ENCODE peak calls at places on chromosomes 5 and 9, in nine cellular contexts. B is Right ventricle myocardium superior; Z is stomach; O is stimulated activated naive CD4-positive, alpha-beta T cell; M is nephron progenitor cell; S is IMR-90; Y is astrocyte of the spinal cord; W is progenitor cell of endocrine pancreas; L is activated naive CD4-positive, alpha-beta T cell treated with Interleukin-2 at 50 U/mL for 16 hours. H is an unnamed sample.

GRCh38 chr5:121967187-121967586 is 5.4 kb downstream of the SRFBP1 start:
- DNase-seq in L (no peak), Y (peak; percentile 69), O (no peak), B (no peak), S (peak; percentile 66), M (no peak), Z (no peak), W (no peak), H (no peak)

GRCh38 chr5:43573058-43573457 is 16.2 kb upstream of the PAIP1 start:
- DNase-seq in S (peak; percentile 43), Z (no peak), Y (peak; percentile 62), O (no peak), M (no peak), W (no peak), B (no peak), L (no peak), H (no peak)

GRCh38 chr5:73899055-73899454 is 273.1 kb downstream of the ARHGEF28 start:
- DNase-seq in S (no peak), Z (no peak), Y (no peak), M (no peak), B (no peak), O (no peak), L (no peak), W (no peak), H (no peak)

GRCh38 chr9:93197670-93198069 is 13.7 kb downstream of the WNK2 start:
- DNase-seq in W (no peak), O (no peak), Z (no peak), B (peak; percentile 35), L (no peak), M (no peak), Y (no peak), S (no peak), H (no peak)

GRCh38 chr9:135130266-135130976 is 43.0 kb downstream of the OLFM1 start:
- DNase-seq in B (no peak), O (no peak), W (no peak), M (no peak), Z (peak; percentile 59), S (no peak), Y (no peak), L (peak; percentile 21), H (no peak)

GRCh38 chr5:33379757-33380156 is 61.0 kb upstream of the TARS1 start:
- DNase-seq in Y (no peak), W (no peak), M (peak; percentile 6), L (no peak), Z (no peak), O (no peak), B (no peak), S (peak; percentile 47), H (no peak)

GRCh38 chr5:168455201-168455600 is 31.1 kb upstream of the RARS1 start:
- DNase-seq in L (no peak), O (no peak), Y (no peak), S (no peak), B (no peak), Z (no peak), M (no peak), W (no peak), H (no peak)

GRCh38 chr5:139593716-139594319 is 32.7 kb downstream of the UBE2D2 start:
- DNase-seq in S (peak; percentile 69), Y (peak; percentile 42), O (no peak), W (no peak), M (no peak), L (no peak), Z (no peak), B (no peak), H (no peak)

GRCh38 chr5:1008451-1009358 is at the start of gene NKD2:
- DNase-seq in M (peak; percentile 82), B (peak; percentile 57), Z (peak; percentile 31), Y (no peak), W (peak; percentile 72), S (no peak), O (peak; percentile 41), L (peak; percentile 42), H (peak; percentile 59)

GRCh38 chr9:22308177-22308576 is 138.4 kb upstream of the DMRTA1 start:
- DNase-seq in O (no peak), S (no peak), W (no peak), L (no peak), Y (no peak), B (no peak), Z (no peak), M (no peak), H (no peak)

GRCh38 chr5:8848362-8848761 is 697.5 kb downstream of the SEMA5A start:
- DNase-seq in M (no peak), O (no peak), Z (no peak), S (no peak), W (no peak), L (no peak), Y (no peak), B (no peak), H (no peak)

GRCh38 chr5:119301210-119301609 is 54.6 kb upstream of the TNFAIP8 start:
- DNase-seq in O (no peak), W (no peak), B (no peak), M (no peak), L (no peak), Z (no peak), S (no peak), Y (no peak), H (no peak)

GRCh38 chr5:167813381-167813780 is 478.1 kb upstream of the WWC1 start:
- DNase-seq in W (no peak), Z (no peak), S (no peak), O (no peak), M (no peak), L (no peak), Y (no peak), B (no peak), H (no peak)

GRCh38 chr5:155532621-155533314 is 519.2 kb downstream of the KIF4B start:
- DNase-seq in M (no peak), W (no peak), Y (peak; percentile 2), S (no peak), Z (no peak), O (no peak), B (no peak), L (no peak), H (no peak)

GRCh38 chr5:111478266-111478665 is 34.1 kb downstream of the STARD4 start:
- DNase-seq in Z (no peak), W (no peak), S (no peak), L (no peak), B (no peak), Y (peak; percentile 26), O (no peak), M (no peak), H (no peak)

GRCh38 chr5:9284781-9285307 is 261.0 kb downstream of the SEMA5A start:
- DNase-seq in L (no peak), S (peak; percentile 58), B (peak; percentile 43), Y (peak; percentile 43), M (no peak), W (no peak), O (no peak), Z (no peak), H (no peak)

GRCh38 chr5:12934722-12935121 is 1009.8 kb downstream of the DNAH5 start:
- DNase-seq in M (no peak), Z (no peak), L (no peak), Y (no peak), S (no peak), B (no peak), O (no peak), W (no peak), H (no peak)

GRCh38 chr9:6068983-6069382 is 53.6 kb upstream of the RANBP6 start:
- DNase-seq in B (no peak), L (no peak), Z (no peak), Y (no peak), O (no peak), W (no peak), S (no peak), M (no peak), H (no peak)

GRCh38 chr9:101495810-101496209 is 37.8 kb upstream of the RNF20 start:
- DNase-seq in Y (peak; percentile 46), S (peak; percentile 78), L (no peak), B (no peak), Z (no peak), O (no peak), W (no peak), M (no peak), H (no peak)

GRCh38 chr9:125950880-125951471 is 203.8 kb downstream of the PBX3 start:
- DNase-seq in M (no peak), Z (no peak), Y (no peak), S (no peak), O (no peak), L (no peak), W (no peak), B (no peak), H (no peak)

GRCh38 chr5:150173154-150173553 is 6.6 kb downstream of the CDX1 start:
- DNase-seq in O (no peak), B (no peak), S (no peak), L (no peak), Y (no peak), M (no peak), W (no peak), Z (no peak), H (no peak)

GRCh38 chr9:89641980-89642379 is 37.2 kb downstream of the GADD45G start:
- DNase-seq in W (no peak), Z (no peak), M (no peak), S (no peak), L (no peak), O (no peak), Y (no peak), B (no peak), H (no peak)

GRCh38 chr5:109691248-109691574 is 1.5 kb downstream of the MAN2A1 start:
- DNase-seq in L (no peak), Z (no peak), W (no peak), Y (no peak), S (no peak), M (no peak), B (no peak), O (no peak), H (no peak)

GRCh38 chr9:99040911-99041582 is 63.9 kb upstream of the TGFBR1 start:
- DNase-seq in M (no peak), S (peak; percentile 87), Z (no peak), Y (peak; percentile 86), W (no peak), B (no peak), O (no peak), L (no peak), H (no peak)

GRCh38 chr5:135472141-135472540 is 20.0 kb upstream of the TIFAB start:
- DNase-seq in S (no peak), B (no peak), W (no peak), Y (no peak), L (no peak), M (no peak), Z (no peak), O (no peak), H (peak; percentile 14)

GRCh38 chr5:59424515-59424914 is 469.0 kb downstream of the PDE4D start:
- DNase-seq in O (no peak), Y (no peak), Z (no peak), L (no peak), W (no peak), B (no peak), M (no peak), S (no peak), H (no peak)

GRCh38 chr9:36470891-36471290 is 70.8 kb upstream of the RNF38 start:
- DNase-seq in Y (peak; percentile 64), Z (peak; percentile 52), O (no peak), B (peak; percentile 73), S (peak; percentile 71), W (no peak), L (peak; percentile 65), M (no peak), H (no peak)

GRCh38 chr5:177276886-177277285 is 26.6 kb downstream of the RAB24 start:
- DNase-seq in Y (no peak), S (peak; percentile 12), L (no peak), M (no peak), Z (no peak), O (no peak), B (no peak), W (no peak), H (no peak)

GRCh38 chr5:161530700-161531099 is 15.8 kb downstream of the GABRB2 start:
- DNase-seq in S (no peak), L (no peak), B (no peak), W (no peak), Z (no peak), M (no peak), O (no peak), Y (no peak), H (no peak)